ENCODE peak calls at places on chromosome 22, in ten cellular contexts. D is NCI-H460; Y is hepatic stellate cell; S is stimulated activated CD4-positive, alpha-beta T cell treated with anti-CD3 and anti-CD28 coated beads, Interleukin-12 subunit alpha, Interleukin-12 subunit beta, amount 100 ng/mL, for 4 hours; P is iris pigment epithelial cell; T is NB4; J is SW480; K is Calu3; V is GM23248; R is CD8-positive, alpha-beta memory T cell. F is an unnamed sample.

GRCh38 chr22:29816539-29816938 is 21.5 kb downstream of the ASCC2 start:
- DNase-seq in D (no peak), Y (no peak), S (no peak), P (no peak), T (no peak), J (no peak), K (no peak), V (no peak), R (no peak), F (no peak)

GRCh38 chr22:50694099-50694498 is 21.5 kb downstream of the SHANK3 start:
- DNase-seq in D (no peak), Y (no peak), S (no peak), P (peak), T (peak), J (no peak), K (no peak), V (peak), R (no peak), F (no peak)

GRCh38 chr22:43213066-43213465 is 26.1 kb upstream of the TTLL12 start:
- DNase-seq in D (no peak), Y (no peak), S (no peak), P (no peak), T (no peak), J (no peak), K (no peak), V (no peak), R (no peak), F (no peak)

GRCh38 chr22:27089303-27089702 is 431.9 kb downstream of the MIAT start:
- DNase-seq in D (no peak), Y (no peak), S (no peak), P (no peak), T (no peak), J (no peak), K (no peak), V (no peak), R (no peak), F (no peak)

GRCh38 chr22:31136711-31137110 is 3.6 kb downstream of the PLA2G3 start:
- DNase-seq in D (no peak), Y (no peak), S (no peak), P (no peak), T (no peak), J (no peak), K (no peak), V (no peak), R (no peak), F (no peak)

GRCh38 chr22:42173183-42173926 is 42.7 kb upstream of the CYP2D6 start:
- DNase-seq in D (no peak), Y (no peak), S (no peak), P (no peak), T (no peak), J (no peak), K (no peak), V (no peak), R (no peak), F (no peak)

GRCh38 chr22:44348963-44349950 is 36.5 kb upstream of the SHISAL1 start:
- DNase-seq in D (no peak), Y (no peak), S (no peak), P (no peak), T (no peak), J (no peak), K (no peak), V (no peak), R (no peak), F (no peak)

GRCh38 chr22:19005905-19006304 is 69.8 kb upstream of the PRODH start:
- DNase-seq in D (no peak), Y (no peak), S (no peak), P (no peak), T (peak), J (no peak), K (no peak), V (no peak), R (no peak), F (no peak)

GRCh38 chr22:29914165-29914564 is 31.2 kb downstream of the MTMR3 start:
- DNase-seq in D (no peak), Y (peak), S (no peak), P (peak), T (no peak), J (no peak), K (no peak), V (peak), R (no peak), F (no peak)

GRCh38 chr22:31193092-31193491 is 19.0 kb upstream of the LIMK2 start:
- DNase-seq in D (peak), Y (no peak), S (no peak), P (no peak), T (no peak), J (no peak), K (no peak), V (peak), R (no peak), F (no peak)

GRCh38 chr22:40955516-40955915 is 4.3 kb downstream of the RBX1 start:
- DNase-seq in D (no peak), Y (no peak), S (no peak), P (peak), T (peak), J (no peak), K (no peak), V (peak), R (no peak), F (no peak)

GRCh38 chr22:23012081-23012622 is 58.2 kb upstream of the GNAZ start:
- DNase-seq in D (no peak), Y (no peak), S (peak), P (no peak), T (no peak), J (no peak), K (no peak), V (no peak), R (no peak), F (no peak)

GRCh38 chr22:24185001-24185500 is 3.8 kb downstream of the SUSD2 start:
- DNase-seq in D (no peak), Y (no peak), S (no peak), P (no peak), T (no peak), J (no peak), K (no peak), V (no peak), R (no peak), F (no peak)

GRCh38 chr22:45970709-45971388 is 6.1 kb downstream of the WNT7B start:
- DNase-seq in D (no peak), Y (no peak), S (no peak), P (peak), T (peak), J (peak), K (no peak), V (peak), R (no peak), F (no peak)

GRCh38 chr22:43911351-43911750 is 12.3 kb upstream of the PNPLA3 start:
- DNase-seq in D (no peak), Y (no peak), S (no peak), P (no peak), T (no peak), J (no peak), K (no peak), V (no peak), R (no peak), F (no peak)

GRCh38 chr22:48952256-48953102 is 875.2 kb downstream of the BRD1 start:
- DNase-seq in D (no peak), Y (no peak), S (no peak), P (no peak), T (no peak), J (no peak), K (no peak), V (no peak), R (no peak), F (no peak)

GRCh38 chr22:41664490-41664889 is 24.2 kb downstream of the SNU13 start:
- DNase-seq in D (no peak), Y (no peak), S (no peak), P (no peak), T (no peak), J (no peak), K (no peak), V (peak), R (no peak), F (no peak)

GRCh38 chr22:19271856-19272535 is 19.5 kb downstream of the CLTCL1 start:
- DNase-seq in D (no peak), Y (no peak), S (no peak), P (peak), T (no peak), J (no peak), K (no peak), V (no peak), R (no peak), F (no peak)

GRCh38 chr22:49764151-49764581 is 63.5 kb downstream of the BRD1 start:
- DNase-seq in D (no peak), Y (no peak), S (no peak), P (no peak), T (no peak), J (no peak), K (no peak), V (peak), R (no peak), F (no peak)

GRCh38 chr22:22893891-22894739 is 6.5 kb downstream of the IGLL5 start:
- DNase-seq in D (no peak), Y (no peak), S (no peak), P (no peak), T (no peak), J (no peak), K (no peak), V (no peak), R (no peak), F (no peak)

GRCh38 chr22:36862251-36863242 is 1.7 kb downstream of the NCF4 start:
- DNase-seq in D (no peak), Y (no peak), S (no peak), P (no peak), T (peak), J (no peak), K (no peak), V (no peak), R (no peak), F (no peak)

GRCh38 chr22:30044369-30044768 is 35.9 kb upstream of the HORMAD2 start:
- DNase-seq in D (no peak), Y (peak), S (no peak), P (peak), T (no peak), J (peak), K (peak), V (peak), R (no peak), F (no peak)

GRCh38 chr22:41127447-41127846 is 35.1 kb downstream of the EP300 start:
- DNase-seq in D (no peak), Y (no peak), S (no peak), P (no peak), T (peak), J (no peak), K (no peak), V (no peak), R (no peak), F (no peak)

GRCh38 chr22:43305806-43306205 is 37.4 kb downstream of the SCUBE1 start:
- DNase-seq in D (no peak), Y (no peak), S (no peak), P (no peak), T (no peak), J (no peak), K (no peak), V (no peak), R (no peak), F (no peak)

GRCh38 chr22:43901976-43902643 is 10.3 kb upstream of the PNPLA5 start:
- DNase-seq in D (no peak), Y (peak), S (no peak), P (peak), T (no peak), J (peak), K (no peak), V (peak), R (no peak), F (no peak)

GRCh38 chr22:21100149-21101032 is 54.6 kb downstream of the LRRC74B start:
- DNase-seq in D (no peak), Y (no peak), S (no peak), P (no peak), T (no peak), J (no peak), K (no peak), V (peak), R (no peak), F (no peak)

GRCh38 chr22:44664149-44664548 is 37.9 kb upstream of the PRR5 start:
- DNase-seq in D (no peak), Y (no peak), S (peak), P (peak), T (peak), J (no peak), K (no peak), V (no peak), R (peak), F (peak)

GRCh38 chr22:25814685-25815084 is 72.7 kb downstream of the MYO18B start:
- DNase-seq in D (no peak), Y (no peak), S (no peak), P (no peak), T (no peak), J (no peak), K (no peak), V (no peak), R (no peak), F (no peak)

GRCh38 chr22:18032455-18033101 is 8.2 kb upstream of the MICAL3 start:
- DNase-seq in D (no peak), Y (peak), S (no peak), P (peak), T (no peak), J (no peak), K (peak), V (peak), R (no peak), F (no peak)

GRCh38 chr22:40381461-40381860 is 11.1 kb downstream of the SGSM3 start:
- DNase-seq in D (no peak), Y (no peak), S (no peak), P (no peak), T (no peak), J (no peak), K (no peak), V (no peak), R (no peak), F (no peak)

GRCh38 chr22:31229402-31230140 is 17.5 kb downstream of the LIMK2 start:
- DNase-seq in D (no peak), Y (peak), S (no peak), P (peak), T (peak), J (no peak), K (no peak), V (peak), R (no peak), F (no peak)

GRCh38 chr22:38788417-38788816 is 5.5 kb downstream of the DNAL4 start:
- DNase-seq in D (no peak), Y (peak), S (no peak), P (peak), T (no peak), J (no peak), K (no peak), V (peak), R (no peak), F (no peak)

GRCh38 chr22:28883917-28884753 is 763 bp downstream of the ZNRF3 start:
- DNase-seq in D (no peak), Y (peak), S (peak), P (peak), T (peak), J (peak), K (peak), V (peak), R (peak), F (peak)

F was measured in T-helper 2 cell.